ENCODE peak calls at places on chromosomes 16 and 17, in nine cellular contexts. One of them, this sample, is unnamed.

GRCh38 chr17:7475764-7476422 is 3.5 kb downstream of the ZBTB4 start:
- DNase-seq in breast epithelium: no peak
- DNase-seq in left lung: no peak
- DNase-seq in tibial artery: peak; percentile 81
- DNase-seq in IMR-90: peak; percentile 41
- DNase-seq in sigmoid colon: peak; percentile 92
- DNase-seq in CD8-positive, alpha-beta memory T cell: no peak
- DNase-seq in SJCRH30: no peak
- DNase-seq in ovary: no peak
- DNase-seq in this sample: no peak

GRCh38 chr17:40915199-40915661 is 22.2 kb downstream of the KRT23 start:
- DNase-seq in tibial artery: no peak
- DNase-seq in breast epithelium: no peak
- DNase-seq in CD8-positive, alpha-beta memory T cell: no peak
- DNase-seq in sigmoid colon: no peak
- DNase-seq in SJCRH30: no peak
- DNase-seq in ovary: no peak
- DNase-seq in IMR-90: peak; percentile 98
- DNase-seq in left lung: no peak
- DNase-seq in this sample: no peak

GRCh38 chr16:11263737-11264136 is 5.4 kb downstream of the TNP2 start:
- DNase-seq in IMR-90: no peak
- DNase-seq in SJCRH30: no peak
- DNase-seq in CD8-positive, alpha-beta memory T cell: peak; percentile 74
- DNase-seq in sigmoid colon: no peak
- DNase-seq in ovary: no peak
- DNase-seq in breast epithelium: no peak
- DNase-seq in tibial artery: no peak
- DNase-seq in left lung: no peak
- DNase-seq in this sample: no peak

GRCh38 chr17:1906622-1907021 is 76.8 kb downstream of the RPA1 start:
- DNase-seq in left lung: no peak
- DNase-seq in CD8-positive, alpha-beta memory T cell: no peak
- DNase-seq in tibial artery: no peak
- DNase-seq in IMR-90: no peak
- DNase-seq in sigmoid colon: no peak
- DNase-seq in breast epithelium: no peak
- DNase-seq in ovary: no peak
- DNase-seq in SJCRH30: peak; percentile 28
- DNase-seq in this sample: peak; percentile 41

GRCh38 chr17:55175788-55176425 is 88.9 kb upstream of the HLF start:
- DNase-seq in SJCRH30: no peak
- DNase-seq in ovary: no peak
- DNase-seq in CD8-positive, alpha-beta memory T cell: no peak
- DNase-seq in left lung: no peak
- DNase-seq in breast epithelium: no peak
- DNase-seq in sigmoid colon: no peak
- DNase-seq in IMR-90: no peak
- DNase-seq in tibial artery: no peak
- DNase-seq in this sample: no peak

GRCh38 chr16:21300309-21301167 is 22.4 kb upstream of the CRYM start:
- DNase-seq in CD8-positive, alpha-beta memory T cell: no peak
- DNase-seq in IMR-90: peak; percentile 100
- DNase-seq in SJCRH30: peak; percentile 98
- DNase-seq in ovary: peak; percentile 96
- DNase-seq in breast epithelium: peak; percentile 92
- DNase-seq in sigmoid colon: peak; percentile 98
- DNase-seq in left lung: peak; percentile 86
- DNase-seq in tibial artery: peak; percentile 98
- DNase-seq in this sample: peak; percentile 98

GRCh38 chr17:77375917-77376651 is 235.3 kb downstream of the SEC14L1 start:
- DNase-seq in breast epithelium: no peak
- DNase-seq in IMR-90: peak; percentile 92
- DNase-seq in CD8-positive, alpha-beta memory T cell: peak; percentile 74
- DNase-seq in sigmoid colon: peak; percentile 78
- DNase-seq in ovary: peak; percentile 60
- DNase-seq in left lung: no peak
- DNase-seq in tibial artery: peak; percentile 73
- DNase-seq in SJCRH30: peak; percentile 83
- DNase-seq in this sample: no peak

GRCh38 chr17:45018514-45019176 is 32.8 kb downstream of the DCAKD start:
- DNase-seq in left lung: no peak
- DNase-seq in breast epithelium: no peak
- DNase-seq in sigmoid colon: no peak
- DNase-seq in IMR-90: peak; percentile 11
- DNase-seq in tibial artery: no peak
- DNase-seq in CD8-positive, alpha-beta memory T cell: peak; percentile 21
- DNase-seq in ovary: peak; percentile 42
- DNase-seq in SJCRH30: peak; percentile 54
- DNase-seq in this sample: peak; percentile 42

GRCh38 chr16:88560722-88561484 is 9.3 kb upstream of the ZC3H18 start:
- DNase-seq in CD8-positive, alpha-beta memory T cell: no peak
- DNase-seq in breast epithelium: no peak
- DNase-seq in ovary: no peak
- DNase-seq in left lung: no peak
- DNase-seq in tibial artery: no peak
- DNase-seq in SJCRH30: peak; percentile 53
- DNase-seq in IMR-90: peak; percentile 30
- DNase-seq in sigmoid colon: no peak
- DNase-seq in this sample: no peak

GRCh38 chr17:82226809-82227628 is 1.8 kb upstream of the SLC16A3 start:
- DNase-seq in SJCRH30: no peak
- DNase-seq in IMR-90: no peak
- DNase-seq in left lung: peak; percentile 77
- DNase-seq in tibial artery: no peak
- DNase-seq in sigmoid colon: peak; percentile 64
- DNase-seq in CD8-positive, alpha-beta memory T cell: no peak
- DNase-seq in ovary: no peak
- DNase-seq in breast epithelium: no peak
- DNase-seq in this sample: no peak

GRCh38 chr17:82229686-82230626 is 1.1 kb downstream of the SLC16A3 start:
- DNase-seq in ovary: no peak
- DNase-seq in tibial artery: peak; percentile 70
- DNase-seq in sigmoid colon: peak; percentile 78
- DNase-seq in left lung: peak; percentile 84
- DNase-seq in SJCRH30: no peak
- DNase-seq in breast epithelium: no peak
- DNase-seq in CD8-positive, alpha-beta memory T cell: no peak
- DNase-seq in IMR-90: no peak
- DNase-seq in this sample: no peak

GRCh38 chr17:82227629-82228277 is 1.1 kb upstream of the SLC16A3 start:
- DNase-seq in tibial artery: no peak
- DNase-seq in IMR-90: no peak
- DNase-seq in left lung: no peak
- DNase-seq in ovary: no peak
- DNase-seq in SJCRH30: no peak
- DNase-seq in sigmoid colon: peak; percentile 70
- DNase-seq in breast epithelium: no peak
- DNase-seq in CD8-positive, alpha-beta memory T cell: no peak
- DNase-seq in this sample: no peak

GRCh38 chr17:82228842-82229685 is at the start of gene SLC16A3:
- DNase-seq in sigmoid colon: peak; percentile 83
- DNase-seq in ovary: no peak
- DNase-seq in breast epithelium: no peak
- DNase-seq in SJCRH30: no peak
- DNase-seq in tibial artery: peak; percentile 76
- DNase-seq in IMR-90: peak; percentile 75
- DNase-seq in CD8-positive, alpha-beta memory T cell: peak; percentile 60
- DNase-seq in left lung: peak; percentile 95
- DNase-seq in this sample: peak; percentile 83

DNA sequence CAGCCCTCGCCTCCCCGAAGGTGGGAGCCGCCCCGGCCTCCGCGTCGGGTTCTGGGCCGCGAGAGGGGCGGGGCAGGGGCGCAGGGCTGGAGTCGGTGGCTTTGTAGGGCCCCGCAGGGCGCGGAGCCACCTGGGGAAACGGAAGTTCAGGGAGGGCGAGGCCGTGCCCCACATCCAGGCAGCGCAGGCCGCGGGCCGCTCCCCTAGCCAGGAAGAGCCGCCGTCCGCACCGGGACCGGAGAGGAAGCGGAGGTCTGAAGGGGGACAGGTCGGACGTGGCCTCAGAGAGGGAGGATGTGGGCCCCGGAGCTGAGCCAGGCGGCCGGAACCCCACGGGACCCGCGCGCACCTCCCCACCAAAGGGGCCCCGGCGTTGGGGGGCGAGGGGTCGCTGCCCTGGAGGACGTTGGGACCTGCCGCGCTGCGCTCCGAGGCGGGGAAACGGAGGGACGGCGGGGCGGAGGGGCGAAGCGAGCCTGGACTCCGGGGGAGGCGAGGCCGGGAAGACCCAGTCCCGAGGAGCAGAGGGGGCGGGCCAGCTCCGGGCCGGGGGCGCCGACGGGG is 482 bp upstream of the SLC16A3 start:
- DNase-seq in breast epithelium: no peak
- DNase-seq in tibial artery: peak; percentile 79
- DNase-seq in sigmoid colon: peak; percentile 80
- DNase-seq in IMR-90: no peak
- DNase-seq in ovary: no peak
- DNase-seq in CD8-positive, alpha-beta memory T cell: peak; percentile 63
- DNase-seq in SJCRH30: no peak
- DNase-seq in left lung: peak; percentile 96
- DNase-seq in this sample: no peak
- H3K4me3 ChIP-seq in breast epithelium: peak overlapping the region; percentile 61
- H3K4me3 ChIP-seq in tibial artery: peak overlapping the region; percentile 58
- H3K4me3 ChIP-seq in sigmoid colon: peak overlapping the region; percentile 81
- H3K4me3 ChIP-seq in IMR-90: peak overlapping the region; percentile 98
- H3K4me3 ChIP-seq in ovary: peak overlapping the region; percentile 31
- H3K4me3 ChIP-seq in CD8-positive, alpha-beta memory T cell: peak overlapping the region; percentile 49
- H3K4me3 ChIP-seq in SJCRH30: no peak overlapping the region
- H3K4me3 ChIP-seq in left lung: peak overlapping the region; percentile 83
- H3K4me3 ChIP-seq in this sample: peak overlapping the region; percentile 29

DNA sequence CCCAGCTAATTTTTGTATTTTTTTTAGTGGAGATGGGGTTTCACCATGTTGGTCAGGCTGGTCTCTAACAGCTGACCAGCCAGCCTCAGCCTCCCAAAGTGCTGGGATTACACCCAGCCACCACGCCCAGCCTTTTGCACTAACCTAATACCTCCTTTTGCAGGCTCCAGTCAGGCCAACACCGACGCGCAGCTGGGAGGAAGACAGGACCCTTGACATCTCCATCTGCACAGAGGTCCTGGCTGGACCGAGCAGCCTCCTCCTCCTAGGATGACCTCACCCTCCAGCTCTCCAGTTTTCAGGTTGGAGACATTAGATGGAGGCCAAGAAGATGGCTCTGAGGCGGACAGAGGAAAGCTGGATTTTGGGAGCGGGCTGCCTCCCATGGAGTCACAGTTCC is 2.0 kb downstream of the TRPV2 start:
- DNase-seq in sigmoid colon: no peak
- DNase-seq in SJCRH30: no peak
- DNase-seq in tibial artery: no peak
- DNase-seq in left lung: no peak
- DNase-seq in ovary: no peak
- DNase-seq in breast epithelium: no peak
- DNase-seq in CD8-positive, alpha-beta memory T cell: no peak
- DNase-seq in IMR-90: no peak
- DNase-seq in this sample: no peak
- H3K4me1 ChIP-seq in sigmoid colon: peaks cover 19% of the 10 kb centered on the region
- H3K4me1 ChIP-seq in SJCRH30: peaks cover 28% of the 10 kb centered on the region
- H3K4me1 ChIP-seq in tibial artery: peaks cover 4% of the 10 kb centered on the region
- H3K4me1 ChIP-seq in left lung: peaks cover 44% of the 10 kb centered on the region
- H3K4me1 ChIP-seq in ovary: peaks cover 5% of the 10 kb centered on the region
- H3K4me1 ChIP-seq in breast epithelium: no peaks in the 10 kb centered on the region
- H3K4me1 ChIP-seq in CD8-positive, alpha-beta memory T cell: peaks cover 54% of the 10 kb centered on the region
- H3K4me1 ChIP-seq in IMR-90: peaks cover 34% of the 10 kb centered on the region
- H3K4me1 ChIP-seq in this sample: no peaks in the 10 kb centered on the region

DNA sequence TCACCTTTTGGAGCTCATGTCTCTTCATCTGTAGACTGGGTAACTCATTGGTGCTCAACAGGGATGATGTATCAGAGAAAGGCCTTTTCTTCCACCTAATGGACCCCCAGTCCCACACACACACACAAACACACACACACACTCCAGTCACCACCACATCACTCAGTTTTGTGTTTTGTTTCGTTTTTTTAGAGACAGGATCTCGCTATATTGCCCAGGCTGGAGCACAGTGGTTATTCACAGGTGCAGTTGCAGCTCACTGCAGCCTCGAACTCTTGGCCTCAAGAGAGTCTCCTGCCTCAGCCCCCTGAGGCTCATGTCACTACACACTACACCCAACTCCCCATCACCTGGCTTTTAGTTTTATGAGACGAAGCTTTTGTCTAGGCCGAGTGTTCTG is 55.6 kb downstream of the SF3B3 start:
- DNase-seq in CD8-positive, alpha-beta memory T cell: no peak
- DNase-seq in ovary: no peak
- DNase-seq in sigmoid colon: no peak
- DNase-seq in breast epithelium: no peak
- DNase-seq in IMR-90: no peak
- DNase-seq in left lung: no peak
- DNase-seq in tibial artery: no peak
- DNase-seq in SJCRH30: no peak
- DNase-seq in this sample: no peak
- H3K36me3 ChIP-seq in CD8-positive, alpha-beta memory T cell: no peaks in the 10 kb centered on the region
- H3K36me3 ChIP-seq in ovary: no peaks in the 10 kb centered on the region
- H3K36me3 ChIP-seq in sigmoid colon: no peaks in the 10 kb centered on the region
- H3K36me3 ChIP-seq in breast epithelium: no peaks in the 10 kb centered on the region
- H3K36me3 ChIP-seq in IMR-90: peaks cover 8% of the 10 kb centered on the region
- H3K36me3 ChIP-seq in left lung: peaks cover 13% of the 10 kb centered on the region
- H3K36me3 ChIP-seq in tibial artery: no peaks in the 10 kb centered on the region
- H3K36me3 ChIP-seq in SJCRH30: peaks cover 7% of the 10 kb centered on the region
- H3K36me3 ChIP-seq in this sample: peaks cover 7% of the 10 kb centered on the region

GRCh38 chr16:53673189-53673588 is 30.5 kb downstream of the RPGRIP1L start:
- DNase-seq in CD8-positive, alpha-beta memory T cell: no peak
- DNase-seq in breast epithelium: no peak
- DNase-seq in IMR-90: no peak
- DNase-seq in left lung: no peak
- DNase-seq in sigmoid colon: no peak
- DNase-seq in SJCRH30: no peak
- DNase-seq in ovary: no peak
- DNase-seq in tibial artery: no peak
- DNase-seq in this sample: no peak
- H3K4me3 ChIP-seq in CD8-positive, alpha-beta memory T cell: no peak overlapping the region
- H3K4me3 ChIP-seq in breast epithelium: no peak overlapping the region
- H3K4me3 ChIP-seq in IMR-90: no peak overlapping the region
- H3K4me3 ChIP-seq in left lung: no peak overlapping the region
- H3K4me3 ChIP-seq in sigmoid colon: no peak overlapping the region
- H3K4me3 ChIP-seq in SJCRH30: no peak overlapping the region
- H3K4me3 ChIP-seq in ovary: no peak overlapping the region
- H3K4me3 ChIP-seq in tibial artery: no peak overlapping the region
- H3K4me3 ChIP-seq in this sample: no peak overlapping the region

DNA sequence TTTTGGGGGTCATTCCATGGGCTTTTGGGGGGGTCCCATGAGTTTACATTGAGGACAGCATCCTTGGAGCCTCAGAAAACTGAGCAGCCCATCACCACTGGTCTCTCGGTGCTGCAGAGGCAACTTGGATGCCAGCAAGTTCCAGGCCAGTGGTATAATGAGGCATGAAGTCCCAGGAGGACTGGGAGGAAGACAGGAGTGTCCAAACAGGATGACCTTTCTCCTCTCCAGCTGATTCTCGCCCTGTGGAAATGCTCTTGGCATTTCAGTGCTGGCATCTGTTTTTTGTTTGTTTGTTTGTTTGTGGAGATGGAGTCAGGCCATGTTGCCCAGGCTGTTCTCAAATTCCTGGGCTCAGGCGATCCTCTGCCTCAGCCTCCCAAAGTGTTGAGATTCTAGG is 347.6 kb downstream of the SNX29 start:
- DNase-seq in tibial artery: no peak
- DNase-seq in breast epithelium: no peak
- DNase-seq in ovary: no peak
- DNase-seq in sigmoid colon: no peak
- DNase-seq in IMR-90: no peak
- DNase-seq in CD8-positive, alpha-beta memory T cell: no peak
- DNase-seq in left lung: no peak
- DNase-seq in SJCRH30: peak; percentile 19
- DNase-seq in this sample: no peak
- H3K4me1 ChIP-seq in tibial artery: no peaks in the 10 kb centered on the region
- H3K4me1 ChIP-seq in breast epithelium: no peaks in the 10 kb centered on the region
- H3K4me1 ChIP-seq in ovary: peaks cover 7% of the 10 kb centered on the region
- H3K4me1 ChIP-seq in sigmoid colon: peaks cover 12% of the 10 kb centered on the region
- H3K4me1 ChIP-seq in IMR-90: peaks cover 4% of the 10 kb centered on the region
- H3K4me1 ChIP-seq in CD8-positive, alpha-beta memory T cell: peaks cover 10% of the 10 kb centered on the region
- H3K4me1 ChIP-seq in left lung: no peaks in the 10 kb centered on the region
- H3K4me1 ChIP-seq in SJCRH30: peaks cover 4% of the 10 kb centered on the region
- H3K4me1 ChIP-seq in this sample: no peaks in the 10 kb centered on the region